ENCODE peak calls at places on chromosomes 1 and 21, in ten cellular contexts. P is GM12878; M is left colon; Z is upper lobe of right lung; E is HepG2; V is gastroesophageal sphincter; X is activated T-cell treated with anti-CD3 and anti-CD28 coated beads, Interleukin-2, amount 50 U/mL, for 4 hours; O is left lung; B is left ventricle myocardium superior; Y is heart right ventricle. I is an unnamed sample.

GRCh38 chr1:173414136-173414535 is 63.0 kb upstream of the PRDX6 start:
- ATAC-seq in P (peak; percentile 48), M (no peak), Z (no peak), E (no peak), V (no peak), X (no peak), O (no peak), B (no peak), Y (no peak), I (no peak)

GRCh38 chr21:46048926-46049889 is 48.7 kb upstream of the COL6A2 start:
- ATAC-seq in P (no peak), M (no peak), Z (peak; percentile 76), E (no peak), V (peak; percentile 96), X (no peak), O (peak; percentile 87), B (peak; percentile 97), Y (peak; percentile 94), I (no peak)

GRCh38 chr1:222919478-222919865 is 104.6 kb downstream of the DISP1 start:
- ATAC-seq in P (no peak), M (no peak), Z (no peak), E (no peak), V (no peak), X (no peak), O (no peak), B (no peak), Y (no peak), I (no peak)

GRCh38 chr21:31108969-31109368 is 70.7 kb upstream of the KRTAP19-8 start:
- ATAC-seq in P (peak; percentile 84), M (no peak), Z (no peak), E (no peak), V (no peak), X (peak; percentile 34), O (peak; percentile 30), B (no peak), Y (no peak), I (peak; percentile 38)

GRCh38 chr1:230140221-230141001 is 73.4 kb downstream of the GALNT2 start:
- ATAC-seq in P (no peak), M (peak; percentile 87), Z (peak; percentile 37), E (no peak), V (peak; percentile 48), X (no peak), O (no peak), B (peak; percentile 45), Y (peak; percentile 47), I (no peak)

GRCh38 chr1:169160845-169161511 is 54.5 kb downstream of the ATP1B1 start:
- ATAC-seq in P (no peak), M (no peak), Z (no peak), E (peak; percentile 57), V (peak; percentile 72), X (no peak), O (no peak), B (peak; percentile 74), Y (no peak), I (no peak)

GRCh38 chr1:15139654-15140350 is 13.7 kb upstream of the TMEM51 start:
- ATAC-seq in P (peak; percentile 25), M (peak; percentile 37), Z (no peak), E (peak; percentile 99), V (no peak), X (no peak), O (no peak), B (peak; percentile 84), Y (peak; percentile 76), I (no peak)

GRCh38 chr1:65025794-65026193 is 59.4 kb upstream of the JAK1 start:
- ATAC-seq in P (no peak), M (peak; percentile 76), Z (no peak), E (no peak), V (no peak), X (no peak), O (no peak), B (no peak), Y (no peak), I (no peak)

GRCh38 chr1:99198377-99198776 is 65.9 kb upstream of the PLPPR4 start:
- ATAC-seq in P (no peak), M (no peak), Z (no peak), E (no peak), V (no peak), X (no peak), O (no peak), B (no peak), Y (no peak), I (no peak)

GRCh38 chr1:15088146-15089025 is 65.2 kb upstream of the TMEM51 start:
- ATAC-seq in P (no peak), M (no peak), Z (no peak), E (no peak), V (no peak), X (no peak), O (no peak), B (no peak), Y (no peak), I (no peak)

GRCh38 chr1:248818505-248819374 is 7.0 kb downstream of the SH3BP5L start:
- ATAC-seq in P (peak; percentile 52), M (no peak), Z (peak; percentile 5), E (no peak), V (no peak), X (peak; percentile 20), O (no peak), B (peak; percentile 26), Y (peak; percentile 10), I (peak; percentile 42)

GRCh38 chr1:46757956-46758304 is 39.0 kb upstream of the EFCAB14 start:
- ATAC-seq in P (no peak), M (no peak), Z (peak; percentile 63), E (no peak), V (no peak), X (no peak), O (peak; percentile 68), B (no peak), Y (no peak), I (no peak)

GRCh38 chr1:234899041-234899787 is 229.4 kb downstream of the TOMM20 start:
- ATAC-seq in P (peak; percentile 38), M (peak; percentile 82), Z (peak; percentile 93), E (peak; percentile 82), V (no peak), X (no peak), O (peak; percentile 93), B (peak; percentile 72), Y (peak; percentile 76), I (no peak)

GRCh38 chr1:51264470-51264869 is 28.4 kb downstream of the RNF11 start:
- ATAC-seq in P (no peak), M (no peak), Z (peak; percentile 36), E (no peak), V (peak; percentile 34), X (no peak), O (peak; percentile 64), B (peak; percentile 72), Y (peak; percentile 79), I (no peak)